ENCODE peak calls at places on chromosomes 12 and 14, in ten cellular contexts. L, Z, G, P, B, T, H, W, C and J are unnamed samples.

GRCh38 chr12:12070674-12071661 is at the start of gene BCL2L14:
- DNase-seq in L (peak), Z (no peak), G (no peak), P (no peak), B (peak), T (no peak), H (no peak), W (no peak), C (no peak), J (no peak)

GRCh38 chr14:50954811-50955372 is 10.6 kb upstream of the PYGL start:
- DNase-seq in L (peak), Z (no peak), G (no peak), P (no peak), B (no peak), T (no peak), H (peak), W (no peak), C (no peak), J (peak)

GRCh38 chr12:132206093-132206434 is 61.8 kb downstream of the NOC4L start:
- DNase-seq in L (no peak), Z (no peak), G (no peak), P (no peak), B (no peak), T (no peak), H (no peak), W (no peak), C (no peak), J (no peak)

GRCh38 chr12:72872986-72873385 is 600.8 kb downstream of the TRHDE start:
- DNase-seq in L (no peak), Z (no peak), G (no peak), P (no peak), B (no peak), T (no peak), H (no peak), W (no peak), C (no peak), J (no peak)

GRCh38 chr14:69814397-69814796 is 17.4 kb upstream of the SLC10A1 start:
- DNase-seq in L (no peak), Z (no peak), G (no peak), P (no peak), B (no peak), T (no peak), H (no peak), W (no peak), C (no peak), J (no peak)

GRCh38 chr12:119980247-119980646 is 8.8 kb upstream of the BICDL1 start:
- DNase-seq in L (no peak), Z (no peak), G (no peak), P (no peak), B (no peak), T (no peak), H (no peak), W (no peak), C (no peak), J (no peak)

GRCh38 chr14:57390806-57391562 is 598 bp downstream of the NAA30 start:
- DNase-seq in L (peak), Z (no peak), G (peak), P (no peak), B (peak), T (no peak), H (peak), W (no peak), C (peak), J (peak)

GRCh38 chr14:68306934-68307758 is 485.7 kb downstream of the ZFP36L1 start:
- DNase-seq in L (peak), Z (no peak), G (peak), P (no peak), B (no peak), T (no peak), H (no peak), W (no peak), C (no peak), J (no peak)

GRCh38 chr12:34333337-34333736 is 311.0 kb downstream of the ALG10 start:
- DNase-seq in L (no peak), Z (no peak), G (no peak), P (no peak), B (no peak), T (no peak), H (no peak), W (no peak), C (no peak), J (no peak)